ENCODE peak calls at places on chromosomes 1 and 21, in four cellular contexts. J is HepG2, I is GM12878, L is H1. A is an unnamed sample. For H3K4me1, the result is how much of the 10 kb centered on the place peaks cover.

GRCh38 chr1:59343576-59343840 is 46.6 kb downstream of the FGGY start:
- DNase-seq in I (no peak), L (no peak), J (no peak), A (no peak)

GRCh38 chr1:217780993-217781392 is 149.8 kb downstream of the SPATA17 start:
- DNase-seq in J (no peak), I (no peak), L (no peak), A (no peak)

GRCh38 chr1:5522605-5523145 is 469.6 kb downstream of the NPHP4 start:
- DNase-seq in I (no peak), L (no peak), J (no peak), A (no peak)

GRCh38 chr1:11790101-11790879 is 15.5 kb downstream of the MTHFR start:
- DNase-seq in I (no peak), J (no peak), L (no peak), A (no peak)

GRCh38 chr1:89523597-89524368 is 846 bp upstream of the LRRC8B start:
- DNase-seq in L (no peak), J (peak), I (no peak), A (peak)

GRCh38 chr21:37044643-37045042 is 28.2 kb downstream of the PIGP start:
- DNase-seq in L (no peak), I (no peak), J (no peak), A (no peak)

GRCh38 chr1:88327391-88328267 is 356.4 kb upstream of the PKN2 start:
- DNase-seq in L (no peak), I (no peak), J (peak), A (peak)

GRCh38 chr1:151720974-151721787 is at the start of gene RIIAD1:
- DNase-seq in J (no peak), I (no peak), L (no peak), A (peak)

GRCh38 chr1:212600071-212600915 is 8.3 kb upstream of the ATF3 start:
- DNase-seq in J (no peak), L (no peak), I (no peak), A (no peak)

GRCh38 chr1:117146570-117147340 is 25.2 kb upstream of the TRIM45 start:
- DNase-seq in J (no peak), I (no peak), L (no peak), A (no peak)

GRCh38 chr21:43760391-43760958 is 15.6 kb downstream of the CSTB start:
- DNase-seq in J (no peak), I (no peak), L (no peak), A (no peak)

GRCh38 chr1:152044386-152044785 is 7.6 kb upstream of the S100A11 start:
- DNase-seq in J (no peak), I (no peak), L (no peak), A (no peak)

GRCh38 chr1:168465942-168466702 is 77.7 kb downstream of the XCL2 start:
- DNase-seq in L (no peak), J (peak), I (peak), A (no peak)

GRCh38 chr21:36749935-36750578 is 51.1 kb downstream of the SIM2 start:
- DNase-seq in L (peak), J (no peak), I (no peak), A (peak)

GRCh38 chr1:145771056-145771455 is 51.8 kb downstream of the CD160 start:
- DNase-seq in J (no peak), L (no peak), I (no peak), A (no peak)

GRCh38 chr1:232450626-232451025 is 179.3 kb downstream of the SIPA1L2 start:
- DNase-seq in L (no peak), J (no peak), I (no peak), A (no peak)

GRCh38 chr1:206535853-206536188 is 28.5 kb downstream of the RASSF5 start:
- DNase-seq in J (no peak), L (no peak), I (no peak), A (no peak)

GRCh38 chr21:21898801-21899200 is 900.6 kb downstream of the NCAM2 start:
- DNase-seq in I (no peak), L (no peak), J (no peak), A (no peak)

GRCh38 chr1:204950353-204951001 is 79.8 kb downstream of the NFASC start:
- DNase-seq in I (no peak), J (no peak), L (no peak), A (peak)

GRCh38 chr1:216314369-216315095 is 108.7 kb downstream of the USH2A start:
- DNase-seq in I (no peak), J (no peak), L (no peak), A (no peak)

GRCh38 chr1:108646661-108647269 is 14.1 kb downstream of the HENMT1 start:
- DNase-seq in J (peak), I (no peak), L (no peak), A (no peak)

GRCh38 chr1:94823116-94823515 is 3.0 kb downstream of the SLC44A3 start:
- DNase-seq in I (no peak), L (no peak), J (no peak), A (no peak)

DNA sequence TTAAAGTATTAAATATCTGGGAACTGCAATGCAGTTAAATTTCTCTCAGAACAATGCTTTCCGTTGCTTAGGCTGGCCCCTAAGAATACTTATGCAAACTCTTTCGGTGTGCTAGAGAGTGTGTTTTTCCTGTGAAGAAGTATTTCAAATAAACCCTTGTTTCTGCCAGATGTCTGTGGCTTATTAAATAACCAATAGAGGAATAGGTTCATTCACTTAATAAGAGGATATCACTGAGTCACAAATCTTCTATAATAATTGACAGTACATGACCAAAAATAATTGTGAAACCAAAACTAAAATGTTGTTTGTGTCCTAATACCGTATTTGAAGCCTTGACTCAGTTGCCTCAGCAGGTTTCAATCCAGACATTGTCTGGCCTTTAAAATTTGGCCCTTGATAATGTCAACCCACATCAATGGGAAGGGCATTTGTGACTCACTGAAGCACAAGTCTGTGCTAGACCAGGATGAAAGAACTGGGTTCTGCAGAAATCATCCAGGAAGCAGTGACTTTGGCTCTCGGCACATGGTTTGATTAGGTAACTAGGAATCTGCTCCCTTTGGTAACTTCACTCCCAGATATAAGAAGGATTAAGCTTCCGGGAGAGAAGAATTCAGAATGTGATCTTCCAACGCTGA is 104.2 kb upstream of the BARHL2 start:
- DNase-seq in I (no peak), J (peak), L (no peak), A (no peak)
- H3K4me3 ChIP-seq in I (no peak), J (no peak), L (no peak), A (no peak)

GRCh38 chr1:7047866-7048265 is 262.6 kb downstream of the CAMTA1 start:
- DNase-seq in L (no peak), J (no peak), I (no peak), A (no peak)
- TF ChIP-seq SUZ12 in L (no peak), J (no peak), I (no peak), A (no peak)

GRCh38 chr1:1171551-1172340 is 1.9 kb upstream of the TTLL10 start:
- DNase-seq in J (no peak), L (peak), I (no peak), A (no peak)
- H3K4me1 ChIP-seq in J (under half), L (under half), I (under half), A (under half)

DNA sequence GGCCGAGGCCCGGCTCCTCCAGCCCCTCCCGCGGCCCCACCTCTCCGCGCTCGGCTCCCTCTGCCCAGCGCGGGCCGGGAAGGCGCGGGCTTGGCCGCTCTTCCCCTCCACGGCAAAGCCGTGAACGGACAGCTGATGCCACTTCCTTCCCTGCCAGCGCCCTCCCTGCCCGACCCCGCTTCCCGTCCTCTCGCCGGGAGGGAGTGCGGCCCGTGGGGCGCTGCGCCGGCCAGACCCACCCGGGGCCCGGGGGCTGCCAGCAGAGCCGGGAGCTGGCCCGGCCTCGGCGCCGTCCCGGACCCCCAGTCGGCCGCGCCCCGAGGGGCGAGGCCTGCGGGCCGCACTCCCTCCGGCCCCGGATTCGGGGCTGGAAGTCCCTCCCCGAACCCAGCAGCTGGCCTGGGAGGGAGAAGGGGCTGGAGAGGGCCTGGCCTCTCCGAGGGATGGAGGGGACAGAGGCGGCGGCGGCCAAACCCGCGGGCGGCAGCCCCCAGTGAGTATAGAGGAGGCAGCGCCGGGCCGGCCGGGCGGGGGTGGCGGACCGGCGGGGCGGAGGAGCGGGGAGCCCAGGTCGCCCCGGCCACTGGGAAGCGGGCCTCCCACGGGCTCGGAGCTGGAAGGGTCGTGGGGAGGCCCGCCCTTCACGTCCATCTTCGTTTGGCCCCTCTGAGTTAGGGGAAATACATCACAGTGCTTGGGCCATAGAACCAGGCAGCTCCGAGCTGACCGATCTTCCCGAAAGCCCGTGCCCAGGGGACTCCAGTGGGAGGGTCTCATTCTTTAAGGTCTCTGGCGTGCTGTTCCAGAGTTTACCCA is at the start of gene KIAA1614:
- DNase-seq in J (no peak), L (peak), I (no peak), A (no peak)
- H3K4me3 ChIP-seq in J (peak), L (peak), I (peak), A (peak)

GRCh38 chr1:112538883-112539282 is 30.1 kb downstream of the WNT2B start:
- DNase-seq in I (no peak), J (no peak), L (no peak), A (no peak)

GRCh38 chr1:112533029-112533428 is 24.3 kb downstream of the WNT2B start:
- DNase-seq in I (no peak), J (no peak), L (no peak), A (no peak)

GRCh38 chr1:112537451-112537850 is 28.7 kb downstream of the WNT2B start:
- DNase-seq in L (no peak), I (no peak), J (no peak), A (no peak)

GRCh38 chr1:112540395-112540794 is 31.6 kb downstream of the WNT2B start:
- DNase-seq in J (no peak), I (no peak), L (no peak), A (no peak)

DNA sequence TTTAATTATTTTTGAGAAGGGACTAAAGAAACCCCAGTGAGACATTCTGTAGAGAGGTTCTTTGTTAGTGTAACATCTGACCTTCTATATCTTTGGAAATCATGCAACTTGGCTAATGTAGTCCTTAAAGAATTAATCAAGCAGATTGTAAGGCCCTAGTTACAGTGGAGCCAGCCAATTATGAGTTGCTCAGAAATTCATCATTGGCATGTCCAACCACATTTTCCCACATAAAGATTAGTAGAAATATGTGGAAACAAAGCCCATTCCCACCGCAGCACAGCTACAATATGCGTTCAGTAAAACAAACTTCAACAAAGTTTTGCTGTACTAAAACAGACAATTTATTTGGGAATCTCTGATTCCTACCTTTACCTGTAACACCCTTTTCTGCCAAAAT is 27.8 kb downstream of the WNT2B start:
- DNase-seq in J (no peak), I (no peak), L (no peak), A (no peak)
- TF ChIP-seq SUZ12 in J (no peak), I (no peak), L (no peak), A (no peak)

DNA sequence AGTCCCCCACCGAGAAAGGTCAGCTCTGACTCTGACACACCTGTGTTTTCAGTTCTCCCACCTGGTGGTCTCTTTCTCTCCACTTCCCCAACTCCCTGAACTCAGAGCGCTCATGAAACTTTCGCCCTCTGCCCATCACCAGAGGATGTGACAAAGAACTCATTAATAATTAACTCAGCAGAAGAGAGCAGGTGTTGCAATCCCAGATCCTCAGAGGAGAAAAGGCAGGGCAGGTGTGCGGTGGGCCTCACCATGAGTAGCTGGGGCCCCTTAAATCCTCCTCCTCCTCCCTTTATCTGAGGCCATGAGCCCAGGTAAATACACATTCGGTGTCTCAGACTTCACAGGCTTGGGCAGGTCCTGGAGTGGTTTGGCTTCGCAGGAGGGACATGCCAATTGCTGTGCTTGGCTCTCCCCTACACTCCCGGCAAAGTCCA is 1.7 kb upstream of the LAMB3 start:
- DNase-seq in L (no peak), J (peak), I (no peak), A (no peak)
- H3K4me1 ChIP-seq in L (under half), J (under half), I (under half), A (under half)

DNA sequence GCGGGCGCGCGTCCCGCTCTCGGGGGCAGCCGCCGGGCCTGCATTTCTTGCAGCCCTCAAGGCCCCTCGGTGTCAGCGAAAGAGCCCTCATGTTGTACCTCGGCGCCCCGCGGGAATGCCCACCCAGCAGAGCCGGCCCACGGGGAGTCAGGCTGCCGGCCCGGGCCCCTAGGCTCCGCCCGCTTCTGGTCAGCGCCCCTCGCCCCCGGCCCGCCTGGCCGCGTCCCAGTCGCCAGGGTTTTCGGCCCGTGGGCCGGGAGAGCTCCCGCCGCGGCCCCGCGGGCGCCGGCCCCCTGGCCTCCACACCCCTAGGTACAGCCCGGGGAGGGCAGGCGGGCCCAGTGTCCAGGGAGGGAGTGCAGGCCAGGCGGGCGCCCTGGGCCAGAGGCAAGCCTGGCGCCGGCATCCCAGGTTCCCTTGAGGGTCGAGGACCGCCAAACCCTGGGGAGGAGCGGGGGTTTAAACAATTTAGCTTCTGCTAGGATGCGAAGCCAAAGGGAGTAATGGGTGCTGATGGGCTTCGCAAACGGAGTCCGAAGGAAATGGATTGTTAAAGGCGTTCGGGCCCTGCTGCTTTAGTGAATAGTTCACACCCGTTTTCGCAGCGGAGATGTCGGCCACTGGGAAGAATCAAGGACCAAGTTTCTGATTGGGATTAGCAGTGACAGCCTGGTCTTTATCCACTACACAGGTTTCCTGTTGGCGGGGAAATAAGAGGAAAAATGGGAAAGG is 486 bp upstream of the KCNA3 start:
- DNase-seq in I (no peak), J (no peak), L (peak), A (no peak)
- H3K4me3 ChIP-seq in I (peak), J (peak), L (peak), A (peak)

GRCh38 chr1:246160905-246161304 is 346.2 kb downstream of the SMYD3 start:
- DNase-seq in L (no peak), J (no peak), I (no peak), A (no peak)
- TF ChIP-seq SUZ12 in L (no peak), J (no peak), I (no peak), A (no peak)

GRCh38 chr1:224433671-224434446 is 738 bp downstream of the WDR26 start:
- DNase-seq in I (no peak), J (no peak), L (peak), A (no peak)
- H3K4me1 ChIP-seq in I (under half), J (half or more), L (under half), A (under half)

GRCh38 chr21:26432410-26432809 is 140.7 kb downstream of the CYYR1 start:
- DNase-seq in I (no peak), J (no peak), L (no peak), A (no peak)
- H3K4me3 ChIP-seq in I (no peak), J (no peak), L (no peak), A (no peak)

A was measured in NT2/D1.